ENCODE peak calls at places on chromosomes 13 and 19, in four cellular contexts. H, M, N and O are unnamed samples. For H3K4me1, the result is how much of the 10 kb centered on the place peaks cover.

GRCh38 chr13:101455863-101456262 is 3.4 kb downstream of the ITGBL1 start:
- DNase-seq in H (no peak), M (no peak), N (no peak), O (no peak)

GRCh38 chr13:47480121-47480520 is 521.0 kb downstream of the SUCLA2 start:
- DNase-seq in M (no peak), N (no peak), H (no peak), O (no peak)

GRCh38 chr13:49443327-49443688 is 556 bp downstream of the CAB39L start:
- DNase-seq in M (peak), N (peak), H (no peak), O (no peak)

GRCh38 chr13:102191951-102192461 is 209.8 kb downstream of the FGF14 start:
- DNase-seq in H (no peak), M (no peak), N (no peak), O (no peak)

GRCh38 chr19:19606021-19606420 is 12.5 kb downstream of the PBX4 start:
- DNase-seq in N (no peak), M (no peak), H (no peak), O (no peak)

GRCh38 chr13:69912576-69913074 is 195.0 kb upstream of the ATXN8OS start:
- DNase-seq in M (no peak), H (no peak), N (no peak), O (no peak)

GRCh38 chr13:85910962-85911361 is 111.7 kb upstream of the SLITRK6 start:
- DNase-seq in H (no peak), N (no peak), M (no peak), O (no peak)

GRCh38 chr19:55206664-55207500 is 2.4 kb downstream of the PTPRH start:
- DNase-seq in N (peak), M (peak), H (peak), O (no peak)

GRCh38 chr13:64688893-64689677 is 2541.1 kb downstream of the PCDH9 start:
- DNase-seq in N (no peak), H (no peak), M (no peak), O (no peak)

GRCh38 chr13:37870895-37871550 is 1.5 kb upstream of the TRPC4 start:
- DNase-seq in N (no peak), H (no peak), M (no peak), O (no peak)

GRCh38 chr19:35811317-35812219 is 1.1 kb downstream of the PRODH2 start:
- DNase-seq in M (peak), N (no peak), H (no peak), O (no peak)

GRCh38 chr13:101624210-101624922 is 171.9 kb downstream of the ITGBL1 start:
- DNase-seq in N (no peak), H (no peak), M (no peak), O (no peak)

GRCh38 chr13:110197041-110197440 is 109.9 kb downstream of the COL4A1 start:
- DNase-seq in N (peak), M (no peak), H (no peak), O (no peak)

GRCh38 chr13:78978381-78978998 is 319.5 kb upstream of the OBI1 start:
- DNase-seq in M (peak), H (peak), N (peak), O (peak)

GRCh38 chr13:102333320-102334181 is 68.3 kb downstream of the FGF14 start:
- DNase-seq in M (no peak), N (no peak), H (no peak), O (no peak)

GRCh38 chr19:1266116-1266817 is 2.9 kb upstream of the CIRBP start:
- DNase-seq in N (peak), H (peak), M (peak), O (no peak)

GRCh38 chr13:34152996-34153395 is 335.0 kb downstream of the RFC3 start:
- DNase-seq in H (no peak), M (no peak), N (no peak), O (no peak)

GRCh38 chr13:72643339-72643989 is 84.0 kb downstream of the MZT1 start:
- DNase-seq in M (peak), H (peak), N (peak), O (no peak)

GRCh38 chr13:23456437-23456836 is 22.9 kb upstream of the SACS start:
- DNase-seq in N (no peak), H (no peak), M (no peak), O (no peak)

GRCh38 chr13:94173312-94173854 is 306.1 kb downstream of the DCT start:
- DNase-seq in M (no peak), H (no peak), N (no peak), O (no peak)

GRCh38 chr13:111484129-111484925 is 163.9 kb downstream of the TEX29 start:
- DNase-seq in M (no peak), H (no peak), N (no peak), O (no peak)

GRCh38 chr13:92196566-92197256 is 798.3 kb downstream of the GPC5 start:
- DNase-seq in M (peak), N (no peak), H (no peak), O (no peak)

GRCh38 chr13:33070713-33071112 is 54.5 kb downstream of the KL start:
- DNase-seq in N (no peak), H (no peak), M (no peak), O (no peak)

GRCh38 chr13:85521586-85521985 is 277.6 kb downstream of the SLITRK6 start:
- DNase-seq in N (no peak), H (no peak), M (no peak), O (no peak)

GRCh38 chr19:2015611-2015950 is at the start of gene BTBD2:
- DNase-seq in H (no peak), N (no peak), M (peak), O (no peak)

GRCh38 chr19:4977299-4978174 is 8.6 kb downstream of the KDM4B start:
- DNase-seq in M (peak), H (no peak), N (no peak), O (no peak)

GRCh38 chr13:100203696-100204367 is 114.9 kb downstream of the PCCA start:
- DNase-seq in M (no peak), N (no peak), H (no peak), O (no peak)

GRCh38 chr13:65724261-65724660 is 1505.9 kb downstream of the PCDH9 start:
- DNase-seq in M (no peak), H (no peak), N (no peak), O (no peak)

GRCh38 chr13:20616059-20616797 is 49.3 kb downstream of the IFT88 start:
- DNase-seq in H (no peak), N (no peak), M (no peak), O (no peak)

GRCh38 chr13:25980255-25980654 is 71.6 kb downstream of the SHISA2 start:
- DNase-seq in N (peak), M (peak), H (no peak), O (no peak)

GRCh38 chr13:50286376-50286775 is 271.1 kb downstream of the KCNRG start:
- DNase-seq in N (no peak), M (no peak), H (no peak), O (no peak)

GRCh38 chr19:53945998-53946397 is 16.7 kb upstream of the CACNG8 start:
- DNase-seq in M (no peak), N (no peak), H (no peak), O (no peak)

GRCh38 chr19:53945441-53945840 is 17.3 kb upstream of the CACNG8 start:
- DNase-seq in N (no peak), M (peak), H (peak), O (no peak)

GRCh38 chr19:53944416-53944815 is 18.3 kb upstream of the CACNG8 start:
- DNase-seq in N (no peak), H (no peak), M (no peak), O (no peak)

GRCh38 chr19:53944933-53945332 is 17.8 kb upstream of the CACNG8 start:
- DNase-seq in M (no peak), N (no peak), H (no peak), O (no peak)

GRCh38 chr19:53942001-53942786 is 20.5 kb upstream of the CACNG8 start:
- DNase-seq in H (peak), N (peak), M (peak), O (no peak)
- TF ChIP-seq FOXM1 in H (no peak), N (no peak), M (no peak), O (no peak)

DNA sequence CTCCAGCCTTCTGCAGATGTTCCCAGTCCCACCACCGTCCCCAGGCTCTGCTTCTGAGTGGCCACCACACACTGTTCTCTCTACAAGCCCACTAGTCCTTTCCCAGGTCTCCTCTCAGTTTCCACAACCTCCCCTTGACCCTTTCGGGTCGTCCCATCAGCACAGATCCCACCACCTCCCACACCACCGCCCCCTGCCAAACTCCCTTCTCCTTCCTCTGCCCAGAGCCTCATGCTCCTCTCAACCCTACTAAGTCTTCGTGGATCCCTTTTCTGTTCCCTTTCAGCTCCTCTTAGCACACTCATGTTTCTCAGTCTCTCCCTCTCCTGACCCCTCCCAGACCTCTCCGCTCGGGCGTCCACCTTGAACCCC is 1.9 kb downstream of the NAPA start:
- DNase-seq in M (no peak), H (no peak), N (no peak), O (no peak)
- H3K4me1 ChIP-seq in M (under half), H (under half), N (under half), O (under half)

DNA sequence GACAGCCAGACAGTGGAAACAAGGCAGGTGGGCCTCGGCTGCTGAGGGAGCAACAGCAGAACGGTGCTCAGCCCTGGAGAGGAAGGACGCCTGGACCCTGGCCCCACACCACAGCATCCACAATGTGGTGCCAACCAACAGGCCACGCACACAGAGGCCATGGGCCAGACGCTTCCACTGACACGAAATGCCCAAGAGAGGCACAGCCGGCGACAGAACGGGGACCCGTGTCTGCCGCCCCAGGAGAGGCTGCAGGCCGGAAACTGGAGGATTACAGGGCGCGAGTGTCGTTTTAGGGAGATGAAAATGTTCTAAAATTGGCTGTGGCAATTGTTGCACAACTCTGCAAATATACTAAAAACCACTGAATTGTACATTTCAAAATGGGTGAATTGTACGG is 69.7 kb downstream of the RASA3 start:
- DNase-seq in H (no peak), N (no peak), M (no peak), O (no peak)
- TF ChIP-seq ZBTB33 in H (no peak), N (no peak), M (no peak), O (no peak)

DNA sequence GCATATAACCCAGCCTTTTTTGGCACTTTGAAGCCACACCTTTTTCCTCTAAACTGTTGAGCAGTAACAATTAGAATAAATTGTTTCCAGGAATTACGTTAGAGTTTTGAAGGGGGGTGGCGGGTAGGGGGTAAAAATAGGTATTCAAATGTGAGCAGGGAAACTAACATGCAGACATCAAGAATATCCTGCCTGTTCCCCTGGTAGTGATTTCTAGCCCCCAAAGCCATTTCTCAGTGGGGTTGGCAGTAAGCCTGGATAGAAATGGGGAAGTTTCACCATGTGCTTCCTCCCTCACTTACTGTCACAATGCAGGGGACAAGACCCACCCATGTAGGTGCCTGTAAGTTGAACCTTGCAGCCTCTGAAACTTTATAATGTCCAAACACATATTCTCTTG is 3.8 kb downstream of the DOCK9 start:
- DNase-seq in M (no peak), N (no peak), H (no peak), O (no peak)
- TF ChIP-seq FOXM1 in M (no peak), N (no peak), H (no peak), O (no peak)

DNA sequence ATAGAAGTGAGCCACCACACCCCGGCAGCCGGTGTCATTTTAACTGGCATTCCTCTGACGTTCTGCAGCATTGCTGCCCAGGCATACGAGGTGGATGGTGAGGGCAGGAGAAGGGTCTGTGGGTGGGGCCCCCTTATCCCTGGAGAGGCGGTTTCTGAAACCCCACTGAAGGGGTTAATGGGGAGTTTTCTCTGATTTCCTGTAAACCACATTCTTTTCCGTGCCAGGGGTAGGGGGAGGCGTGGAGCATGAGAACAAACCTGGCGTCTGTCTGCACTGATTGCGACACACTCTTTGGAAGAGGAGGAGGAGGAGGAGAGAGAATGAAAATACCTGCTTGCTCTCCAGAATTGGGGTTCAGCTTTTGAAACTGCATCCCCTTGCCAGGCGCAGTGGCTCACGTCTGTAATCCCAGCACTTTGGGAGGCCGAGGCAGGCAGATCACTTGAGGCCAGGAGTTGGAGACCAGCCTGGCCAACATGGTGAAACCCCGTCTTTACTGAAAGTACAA is 2.7 kb upstream of the C3 start:
- DNase-seq in H (no peak), N (peak), M (no peak), O (no peak)
- H3K4me1 ChIP-seq in H (under half), N (half or more), M (under half), O (under half)

DNA sequence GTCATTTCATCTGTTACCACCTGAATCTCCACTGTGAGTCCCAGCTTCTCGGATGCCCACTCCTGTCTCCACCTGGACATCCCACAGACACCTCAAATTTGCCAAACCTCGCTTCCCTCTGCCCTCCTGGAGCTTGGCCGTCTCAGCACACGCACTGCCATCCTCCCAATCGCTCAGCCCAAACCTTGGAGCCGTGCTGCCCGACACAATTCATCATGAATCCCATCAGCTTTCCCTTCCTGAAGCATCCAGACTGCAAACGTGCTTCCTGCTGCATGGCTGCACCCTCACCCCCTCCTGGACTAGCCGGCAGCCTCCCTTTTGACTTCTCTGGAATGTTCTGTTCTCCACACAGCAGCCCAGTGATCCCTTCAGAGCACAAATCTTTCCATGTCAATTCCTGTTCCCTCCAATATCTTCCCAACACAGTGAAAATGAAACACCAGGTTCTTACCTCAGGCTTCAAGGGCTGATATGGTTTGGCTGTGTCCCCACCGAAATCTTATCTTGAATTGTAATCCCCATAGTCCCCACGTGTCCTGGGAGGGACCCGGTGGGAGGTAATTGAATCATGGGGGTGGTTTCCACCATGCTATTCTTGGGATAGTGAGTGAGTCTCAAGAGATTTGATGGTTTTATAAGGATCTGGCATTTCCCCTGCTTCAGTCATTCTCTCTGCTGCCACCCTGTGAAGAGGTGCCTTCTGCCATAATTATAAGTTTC is 1.1 kb upstream of the PROZ start:
- DNase-seq in N (no peak), H (no peak), M (no peak), O (no peak)
- TF ChIP-seq ZBTB33 in N (no peak), H (no peak), M (no peak), O (no peak)

GRCh38 chr13:63044617-63045016 is 1629.0 kb upstream of the PCDH20 start:
- DNase-seq in N (no peak), H (no peak), M (no peak), O (no peak)
- TF ChIP-seq FOXM1 in N (no peak), H (no peak), M (no peak), O (no peak)

GRCh38 chr19:47230122-47230920 is 678 bp downstream of the BBC3 start:
- DNase-seq in N (peak), H (peak), M (peak), O (no peak)

GRCh38 chr19:47228168-47228936 is 2.6 kb downstream of the BBC3 start:
- DNase-seq in H (peak), N (peak), M (peak), O (no peak)

GRCh38 chr19:47228937-47229673 is 1.9 kb downstream of the BBC3 start:
- DNase-seq in N (peak), M (no peak), H (peak), O (no peak)

GRCh38 chr19:47230921-47231214 is at the start of gene BBC3:
- DNase-seq in M (no peak), N (no peak), H (no peak), O (no peak)

GRCh38 chr19:47229674-47230121 is 1.3 kb downstream of the BBC3 start:
- DNase-seq in H (no peak), N (no peak), M (peak), O (no peak)
- H3K4me1 ChIP-seq in H (under half), N (under half), M (under half), O (under half)